ENCODE peak calls at places on chromosomes 2 and 18, in nine cellular contexts. One of them, this sample, is unnamed.

GRCh38 chr2:62817995-62818713 is 112.6 kb downstream of the EHBP1 start:
- DNase-seq in HCT116: no peak
- DNase-seq in astrocyte of the spinal cord: peak
- DNase-seq in psoas muscle: no peak
- DNase-seq in endodermal cell: no peak
- DNase-seq in esophagus squamous epithelium: no peak
- DNase-seq in body of pancreas: no peak
- DNase-seq in ascending aorta: no peak
- DNase-seq in mucosa of descending colon: no peak
- DNase-seq in this sample: no peak

GRCh38 chr2:112942654-112943002 is 31.7 kb downstream of the IL37 start:
- DNase-seq in HCT116: no peak
- DNase-seq in astrocyte of the spinal cord: peak
- DNase-seq in psoas muscle: no peak
- DNase-seq in endodermal cell: no peak
- DNase-seq in esophagus squamous epithelium: no peak
- DNase-seq in body of pancreas: no peak
- DNase-seq in ascending aorta: no peak
- DNase-seq in mucosa of descending colon: no peak
- DNase-seq in this sample: no peak

GRCh38 chr2:3692375-3692774 is 11.0 kb upstream of the DCDC2C start:
- DNase-seq in HCT116: peak
- DNase-seq in astrocyte of the spinal cord: peak
- DNase-seq in psoas muscle: no peak
- DNase-seq in endodermal cell: no peak
- DNase-seq in esophagus squamous epithelium: no peak
- DNase-seq in body of pancreas: no peak
- DNase-seq in ascending aorta: no peak
- DNase-seq in mucosa of descending colon: no peak
- DNase-seq in this sample: peak

GRCh38 chr2:224410946-224411561 is 9.1 kb upstream of the FAM124B start:
- DNase-seq in HCT116: no peak
- DNase-seq in astrocyte of the spinal cord: no peak
- DNase-seq in psoas muscle: no peak
- DNase-seq in endodermal cell: no peak
- DNase-seq in esophagus squamous epithelium: no peak
- DNase-seq in body of pancreas: no peak
- DNase-seq in ascending aorta: no peak
- DNase-seq in mucosa of descending colon: no peak
- DNase-seq in this sample: no peak

GRCh38 chr18:80249217-80250093 is 2.1 kb upstream of the PARD6G start:
- DNase-seq in HCT116: no peak
- DNase-seq in astrocyte of the spinal cord: no peak
- DNase-seq in psoas muscle: no peak
- DNase-seq in endodermal cell: peak
- DNase-seq in esophagus squamous epithelium: no peak
- DNase-seq in body of pancreas: no peak
- DNase-seq in ascending aorta: no peak
- DNase-seq in mucosa of descending colon: no peak
- DNase-seq in this sample: peak

GRCh38 chr2:25566694-25567093 is 106.7 kb downstream of the DTNB start:
- DNase-seq in HCT116: no peak
- DNase-seq in astrocyte of the spinal cord: no peak
- DNase-seq in psoas muscle: no peak
- DNase-seq in endodermal cell: no peak
- DNase-seq in esophagus squamous epithelium: no peak
- DNase-seq in body of pancreas: no peak
- DNase-seq in ascending aorta: no peak
- DNase-seq in mucosa of descending colon: peak
- DNase-seq in this sample: no peak

GRCh38 chr2:120348134-120349103 is 2.5 kb downstream of the INHBB start:
- DNase-seq in HCT116: no peak
- DNase-seq in astrocyte of the spinal cord: no peak
- DNase-seq in psoas muscle: no peak
- DNase-seq in endodermal cell: no peak
- DNase-seq in esophagus squamous epithelium: no peak
- DNase-seq in body of pancreas: peak
- DNase-seq in ascending aorta: no peak
- DNase-seq in mucosa of descending colon: no peak
- DNase-seq in this sample: peak

GRCh38 chr2:240794178-240794721 is 25.8 kb downstream of the KIF1A start:
- DNase-seq in HCT116: no peak
- DNase-seq in astrocyte of the spinal cord: no peak
- DNase-seq in psoas muscle: no peak
- DNase-seq in endodermal cell: no peak
- DNase-seq in esophagus squamous epithelium: no peak
- DNase-seq in body of pancreas: no peak
- DNase-seq in ascending aorta: peak
- DNase-seq in mucosa of descending colon: no peak
- DNase-seq in this sample: no peak

GRCh38 chr2:136920652-136921333 is 155.4 kb downstream of the THSD7B start:
- DNase-seq in HCT116: no peak
- DNase-seq in astrocyte of the spinal cord: no peak
- DNase-seq in psoas muscle: no peak
- DNase-seq in endodermal cell: peak
- DNase-seq in esophagus squamous epithelium: no peak
- DNase-seq in body of pancreas: no peak
- DNase-seq in ascending aorta: no peak
- DNase-seq in mucosa of descending colon: no peak
- DNase-seq in this sample: no peak

GRCh38 chr18:13453714-13454113 is 235.2 kb downstream of the LDLRAD4 start:
- DNase-seq in HCT116: no peak
- DNase-seq in astrocyte of the spinal cord: no peak
- DNase-seq in psoas muscle: no peak
- DNase-seq in endodermal cell: no peak
- DNase-seq in esophagus squamous epithelium: no peak
- DNase-seq in body of pancreas: no peak
- DNase-seq in ascending aorta: peak
- DNase-seq in mucosa of descending colon: no peak
- DNase-seq in this sample: no peak

GRCh38 chr2:112137516-112138142 is 556 bp upstream of the FBLN7 start:
- DNase-seq in HCT116: no peak
- DNase-seq in astrocyte of the spinal cord: no peak
- DNase-seq in psoas muscle: no peak
- DNase-seq in endodermal cell: no peak
- DNase-seq in esophagus squamous epithelium: no peak
- DNase-seq in body of pancreas: peak
- DNase-seq in ascending aorta: no peak
- DNase-seq in mucosa of descending colon: peak
- DNase-seq in this sample: no peak

GRCh38 chr2:26709323-26710110 is 17.0 kb downstream of the KCNK3 start:
- DNase-seq in HCT116: no peak
- DNase-seq in astrocyte of the spinal cord: no peak
- DNase-seq in psoas muscle: no peak
- DNase-seq in endodermal cell: no peak
- DNase-seq in esophagus squamous epithelium: no peak
- DNase-seq in body of pancreas: no peak
- DNase-seq in ascending aorta: no peak
- DNase-seq in mucosa of descending colon: no peak
- DNase-seq in this sample: no peak

GRCh38 chr2:206323486-206323885 is 49.0 kb downstream of the ZDBF2 start:
- DNase-seq in HCT116: peak
- DNase-seq in astrocyte of the spinal cord: no peak
- DNase-seq in psoas muscle: no peak
- DNase-seq in endodermal cell: peak
- DNase-seq in esophagus squamous epithelium: no peak
- DNase-seq in body of pancreas: no peak
- DNase-seq in ascending aorta: no peak
- DNase-seq in mucosa of descending colon: no peak
- DNase-seq in this sample: no peak

GRCh38 chr2:157438907-157439791 is 4.7 kb downstream of the CYTIP start:
- DNase-seq in HCT116: no peak
- DNase-seq in astrocyte of the spinal cord: no peak
- DNase-seq in psoas muscle: no peak
- DNase-seq in endodermal cell: no peak
- DNase-seq in esophagus squamous epithelium: no peak
- DNase-seq in body of pancreas: no peak
- DNase-seq in ascending aorta: no peak
- DNase-seq in mucosa of descending colon: peak
- DNase-seq in this sample: peak

GRCh38 chr2:54639609-54640008 is 83.9 kb upstream of the EML6 start:
- DNase-seq in HCT116: no peak
- DNase-seq in astrocyte of the spinal cord: peak
- DNase-seq in psoas muscle: no peak
- DNase-seq in endodermal cell: no peak
- DNase-seq in esophagus squamous epithelium: no peak
- DNase-seq in body of pancreas: no peak
- DNase-seq in ascending aorta: no peak
- DNase-seq in mucosa of descending colon: no peak
- DNase-seq in this sample: no peak

GRCh38 chr18:47530695-47531094 is 279.2 kb upstream of the SKOR2 start:
- DNase-seq in HCT116: no peak
- DNase-seq in astrocyte of the spinal cord: no peak
- DNase-seq in psoas muscle: no peak
- DNase-seq in endodermal cell: no peak
- DNase-seq in esophagus squamous epithelium: no peak
- DNase-seq in body of pancreas: no peak
- DNase-seq in ascending aorta: no peak
- DNase-seq in mucosa of descending colon: no peak
- DNase-seq in this sample: no peak

GRCh38 chr18:47528343-47528742 is 276.9 kb upstream of the SKOR2 start:
- DNase-seq in HCT116: no peak
- DNase-seq in astrocyte of the spinal cord: no peak
- DNase-seq in psoas muscle: no peak
- DNase-seq in endodermal cell: no peak
- DNase-seq in esophagus squamous epithelium: no peak
- DNase-seq in body of pancreas: no peak
- DNase-seq in ascending aorta: no peak
- DNase-seq in mucosa of descending colon: no peak
- DNase-seq in this sample: no peak

GRCh38 chr18:47526147-47526546 is 274.7 kb upstream of the SKOR2 start:
- DNase-seq in HCT116: no peak
- DNase-seq in astrocyte of the spinal cord: no peak
- DNase-seq in psoas muscle: no peak
- DNase-seq in endodermal cell: no peak
- DNase-seq in esophagus squamous epithelium: no peak
- DNase-seq in body of pancreas: no peak
- DNase-seq in ascending aorta: no peak
- DNase-seq in mucosa of descending colon: no peak
- DNase-seq in this sample: no peak

GRCh38 chr18:47531759-47532158 is 280.3 kb upstream of the SKOR2 start:
- DNase-seq in HCT116: no peak
- DNase-seq in astrocyte of the spinal cord: no peak
- DNase-seq in psoas muscle: no peak
- DNase-seq in endodermal cell: peak
- DNase-seq in esophagus squamous epithelium: no peak
- DNase-seq in body of pancreas: no peak
- DNase-seq in ascending aorta: no peak
- DNase-seq in mucosa of descending colon: no peak
- DNase-seq in this sample: no peak
- TF ChIP-seq CTCF in HCT116: peak
- TF ChIP-seq CTCF in astrocyte of the spinal cord: no peak
- TF ChIP-seq CTCF in psoas muscle: no peak
- TF ChIP-seq CTCF in endodermal cell: peak
- TF ChIP-seq CTCF in esophagus squamous epithelium: no peak
- TF ChIP-seq CTCF in body of pancreas: no peak
- TF ChIP-seq CTCF in ascending aorta: no peak
- TF ChIP-seq CTCF in mucosa of descending colon: no peak
- TF ChIP-seq CTCF in this sample: peak

GRCh38 chr18:10194592-10194991 is 259.8 kb upstream of the APCDD1 start:
- DNase-seq in HCT116: no peak
- DNase-seq in astrocyte of the spinal cord: no peak
- DNase-seq in psoas muscle: no peak
- DNase-seq in endodermal cell: peak
- DNase-seq in esophagus squamous epithelium: no peak
- DNase-seq in body of pancreas: no peak
- DNase-seq in ascending aorta: no peak
- DNase-seq in mucosa of descending colon: no peak
- DNase-seq in this sample: no peak
- TF ChIP-seq CTCF in HCT116: no peak
- TF ChIP-seq CTCF in astrocyte of the spinal cord: no peak
- TF ChIP-seq CTCF in psoas muscle: no peak
- TF ChIP-seq CTCF in endodermal cell: peak
- TF ChIP-seq CTCF in esophagus squamous epithelium: no peak
- TF ChIP-seq CTCF in body of pancreas: no peak
- TF ChIP-seq CTCF in ascending aorta: no peak
- TF ChIP-seq CTCF in mucosa of descending colon: no peak
- TF ChIP-seq CTCF in this sample: no peak

DNA sequence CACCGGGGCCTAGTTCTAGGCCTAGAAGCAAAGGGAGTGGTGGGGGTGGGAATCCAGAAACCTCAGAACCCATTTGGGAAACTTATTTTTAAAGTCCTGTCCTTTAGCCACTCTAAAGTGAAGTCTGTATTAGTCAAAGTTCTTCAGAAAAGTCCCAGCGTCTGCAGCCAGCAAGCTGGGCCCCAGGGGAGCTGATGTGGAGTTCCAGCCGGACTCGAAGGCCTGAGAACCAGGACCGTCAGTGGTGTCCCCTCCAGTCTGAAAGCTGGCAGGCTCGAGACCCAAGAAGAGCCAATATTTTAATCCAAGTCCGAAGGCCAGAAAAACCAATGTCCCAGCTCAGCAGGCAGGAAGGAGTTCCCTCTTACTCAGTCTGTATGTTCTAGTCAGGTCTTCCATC is 32.4 kb downstream of the ID2 start:
- DNase-seq in HCT116: no peak
- DNase-seq in astrocyte of the spinal cord: no peak
- DNase-seq in psoas muscle: no peak
- DNase-seq in endodermal cell: no peak
- DNase-seq in esophagus squamous epithelium: no peak
- DNase-seq in body of pancreas: no peak
- DNase-seq in ascending aorta: no peak
- DNase-seq in mucosa of descending colon: no peak
- DNase-seq in this sample: no peak
- TF ChIP-seq CTCF in HCT116: no peak
- TF ChIP-seq CTCF in astrocyte of the spinal cord: no peak
- TF ChIP-seq CTCF in psoas muscle: no peak
- TF ChIP-seq CTCF in endodermal cell: no peak
- TF ChIP-seq CTCF in esophagus squamous epithelium: no peak
- TF ChIP-seq CTCF in body of pancreas: no peak
- TF ChIP-seq CTCF in ascending aorta: no peak
- TF ChIP-seq CTCF in mucosa of descending colon: no peak
- TF ChIP-seq CTCF in this sample: no peak

GRCh38 chr18:25140962-25141308 is 211.0 kb downstream of the ZNF521 start:
- DNase-seq in HCT116: no peak
- DNase-seq in astrocyte of the spinal cord: no peak
- DNase-seq in psoas muscle: no peak
- DNase-seq in endodermal cell: no peak
- DNase-seq in esophagus squamous epithelium: no peak
- DNase-seq in body of pancreas: no peak
- DNase-seq in ascending aorta: no peak
- DNase-seq in mucosa of descending colon: no peak
- DNase-seq in this sample: no peak

GRCh38 chr18:25147878-25148488 is 204.0 kb downstream of the ZNF521 start:
- DNase-seq in HCT116: no peak
- DNase-seq in astrocyte of the spinal cord: no peak
- DNase-seq in psoas muscle: no peak
- DNase-seq in endodermal cell: no peak
- DNase-seq in esophagus squamous epithelium: no peak
- DNase-seq in body of pancreas: no peak
- DNase-seq in ascending aorta: no peak
- DNase-seq in mucosa of descending colon: no peak
- DNase-seq in this sample: no peak

GRCh38 chr18:25141796-25142365 is 210.1 kb downstream of the ZNF521 start:
- DNase-seq in HCT116: no peak
- DNase-seq in astrocyte of the spinal cord: no peak
- DNase-seq in psoas muscle: no peak
- DNase-seq in endodermal cell: no peak
- DNase-seq in esophagus squamous epithelium: no peak
- DNase-seq in body of pancreas: no peak
- DNase-seq in ascending aorta: no peak
- DNase-seq in mucosa of descending colon: no peak
- DNase-seq in this sample: no peak

GRCh38 chr18:25146113-25146512 is 205.9 kb downstream of the ZNF521 start:
- DNase-seq in HCT116: no peak
- DNase-seq in astrocyte of the spinal cord: no peak
- DNase-seq in psoas muscle: no peak
- DNase-seq in endodermal cell: no peak
- DNase-seq in esophagus squamous epithelium: no peak
- DNase-seq in body of pancreas: no peak
- DNase-seq in ascending aorta: no peak
- DNase-seq in mucosa of descending colon: no peak
- DNase-seq in this sample: no peak

GRCh38 chr18:25144835-25145234 is 207.1 kb downstream of the ZNF521 start:
- DNase-seq in HCT116: no peak
- DNase-seq in astrocyte of the spinal cord: peak
- DNase-seq in psoas muscle: no peak
- DNase-seq in endodermal cell: no peak
- DNase-seq in esophagus squamous epithelium: no peak
- DNase-seq in body of pancreas: no peak
- DNase-seq in ascending aorta: no peak
- DNase-seq in mucosa of descending colon: no peak
- DNase-seq in this sample: no peak
- TF ChIP-seq CTCF in HCT116: no peak
- TF ChIP-seq CTCF in astrocyte of the spinal cord: no peak
- TF ChIP-seq CTCF in psoas muscle: no peak
- TF ChIP-seq CTCF in endodermal cell: no peak
- TF ChIP-seq CTCF in esophagus squamous epithelium: no peak
- TF ChIP-seq CTCF in body of pancreas: no peak
- TF ChIP-seq CTCF in ascending aorta: no peak
- TF ChIP-seq CTCF in mucosa of descending colon: no peak
- TF ChIP-seq CTCF in this sample: no peak